ENCODE peak calls at places on chromosomes 12 and 14, in eight cellular contexts. K is mesothelial cell of epicardium, O is heart left ventricle, B is K562, E is nephron progenitor cell, D is activated B cell treated with CpG ODN at 0.5 μM for 24 hours, S is left ventricle myocardium inferior, T is fibroblast of lung. X is an unnamed sample.

GRCh38 chr14:91595736-91596135 is 85.6 kb upstream of the PPP4R3A start:
- DNase-seq in T (no peak), D (no peak), E (no peak), B (no peak), K (no peak), O (no peak), S (no peak), X (no peak)

GRCh38 chr14:70789361-70789760 is 20.0 kb downstream of the MAP3K9 start:
- DNase-seq in T (peak), S (no peak), K (no peak), B (no peak), E (no peak), O (no peak), D (no peak), X (peak)

GRCh38 chr14:68526420-68527105 is 266.3 kb downstream of the ZFP36L1 start:
- DNase-seq in O (peak), E (no peak), B (no peak), T (peak), D (no peak), K (no peak), S (no peak), X (no peak)

GRCh38 chr12:12561305-12562015 is 1.2 kb downstream of the DUSP16 start:
- DNase-seq in S (peak), O (peak), T (peak), K (peak), B (peak), E (peak), D (peak), X (peak)

GRCh38 chr14:83342590-83342989 is 1808.9 kb upstream of the SEL1L start:
- DNase-seq in B (no peak), K (no peak), O (peak), S (peak), E (no peak), T (no peak), D (no peak), X (peak)

GRCh38 chr14:74582910-74583581 is 29.0 kb downstream of the LTBP2 start:
- DNase-seq in E (no peak), B (no peak), O (peak), D (no peak), S (peak), T (no peak), K (no peak), X (peak)

GRCh38 chr12:52221912-52222457 is 11.1 kb upstream of the KRT7 start:
- DNase-seq in S (peak), B (peak), O (peak), E (peak), K (no peak), T (peak), D (no peak), X (peak)

GRCh38 chr12:47742253-47742825 is 16.3 kb downstream of the RAPGEF3 start:
- DNase-seq in O (no peak), T (no peak), E (peak), K (no peak), S (peak), D (peak), B (peak), X (no peak)

GRCh38 chr12:76480800-76481199 is 78.8 kb downstream of the OSBPL8 start:
- DNase-seq in E (no peak), S (no peak), T (no peak), B (no peak), D (no peak), K (no peak), O (no peak), X (no peak)

GRCh38 chr12:34390171-34390841 is 368.0 kb downstream of the ALG10 start:
- DNase-seq in B (no peak), S (no peak), O (peak), K (no peak), T (no peak), E (no peak), D (no peak), X (no peak)

GRCh38 chr12:42871831-42872230 is 282.3 kb upstream of the PRICKLE1 start:
- DNase-seq in E (no peak), D (no peak), S (no peak), O (no peak), B (no peak), T (peak), K (no peak), X (no peak)

GRCh38 chr14:55749946-55750345 is 169.9 kb downstream of the KTN1 start:
- DNase-seq in K (no peak), O (no peak), D (no peak), T (no peak), E (no peak), S (no peak), B (no peak), X (no peak)

GRCh38 chr14:92866181-92866752 is 56.7 kb upstream of the CHGA start:
- DNase-seq in T (peak), O (no peak), D (no peak), K (no peak), B (no peak), S (no peak), E (no peak), X (no peak)

GRCh38 chr14:75279153-75279738 is 618 bp downstream of the FOS start:
- DNase-seq in B (peak), K (no peak), S (peak), O (peak), D (peak), T (peak), E (peak), X (peak)

GRCh38 chr12:70536650-70537049 is 100.6 kb downstream of the PTPRB start:
- DNase-seq in S (no peak), D (no peak), O (no peak), E (no peak), K (no peak), T (no peak), B (no peak), X (no peak)

GRCh38 chr12:9751204-9752144 is 9.2 kb downstream of the CD69 start:
- DNase-seq in E (no peak), B (peak), D (no peak), S (no peak), O (no peak), T (peak), K (no peak), X (peak)

GRCh38 chr12:39697108-39697507 is 77.5 kb upstream of the ABCD2 start:
- DNase-seq in D (no peak), E (no peak), S (no peak), K (no peak), B (no peak), T (no peak), O (no peak), X (no peak)

DNA sequence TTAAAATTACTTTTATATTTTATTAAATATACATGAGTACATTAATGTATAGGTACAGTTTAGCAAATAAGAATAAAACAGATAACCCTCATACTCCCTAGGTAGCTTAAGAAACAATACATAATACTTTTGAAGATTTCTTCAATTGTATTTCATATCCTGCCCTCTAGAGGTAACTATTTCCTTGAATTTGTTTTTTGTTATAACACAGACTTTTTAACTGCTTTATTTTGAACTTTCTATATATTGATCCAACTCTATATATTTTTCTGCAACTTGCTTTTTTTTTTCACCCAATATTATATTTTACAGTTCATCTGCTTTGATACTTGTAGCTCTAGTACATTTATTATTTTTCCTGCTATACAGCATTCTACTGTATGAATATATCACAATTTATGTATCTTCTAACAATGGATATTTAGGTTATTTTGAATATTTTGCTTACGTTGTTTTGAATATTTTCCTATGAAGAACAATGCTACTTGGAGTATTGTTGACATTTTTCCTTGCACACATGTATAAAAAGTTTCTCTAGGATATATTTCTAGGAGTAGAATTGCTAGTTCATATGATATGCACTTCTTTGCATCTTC is 72.8 kb upstream of the ABCD2 start:
- DNase-seq in O (no peak), D (no peak), B (no peak), K (no peak), T (no peak), E (no peak), S (no peak), X (peak)
- TF ChIP-seq CTCF in O (peak), D (no peak), B (peak), K (peak), T (no peak), E (peak), S (peak), X (peak)

DNA sequence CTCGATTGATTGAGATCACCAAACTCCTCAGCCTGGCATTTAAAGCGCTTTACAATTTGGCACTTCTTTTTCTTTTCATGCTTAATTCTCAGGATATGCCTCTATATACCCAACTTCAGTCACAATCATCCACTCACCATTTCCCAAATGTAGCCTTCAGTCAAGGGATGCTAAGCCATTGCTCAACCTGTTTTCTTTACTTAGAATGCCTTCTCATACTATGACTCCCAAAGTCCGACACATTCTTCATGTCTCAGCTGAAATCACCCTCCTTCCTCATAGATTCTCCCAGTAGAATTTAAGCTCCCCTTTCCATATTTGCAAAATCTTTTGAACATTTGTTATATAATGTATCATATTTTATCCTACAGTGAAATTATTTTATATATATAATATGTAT is 467.0 kb downstream of the LRIG3 start:
- DNase-seq in S (no peak), K (no peak), T (no peak), O (no peak), E (no peak), D (no peak), B (no peak), X (no peak)
- TF ChIP-seq CTCF in S (no peak), K (no peak), T (no peak), O (no peak), E (no peak), D (no peak), B (no peak), X (no peak)

DNA sequence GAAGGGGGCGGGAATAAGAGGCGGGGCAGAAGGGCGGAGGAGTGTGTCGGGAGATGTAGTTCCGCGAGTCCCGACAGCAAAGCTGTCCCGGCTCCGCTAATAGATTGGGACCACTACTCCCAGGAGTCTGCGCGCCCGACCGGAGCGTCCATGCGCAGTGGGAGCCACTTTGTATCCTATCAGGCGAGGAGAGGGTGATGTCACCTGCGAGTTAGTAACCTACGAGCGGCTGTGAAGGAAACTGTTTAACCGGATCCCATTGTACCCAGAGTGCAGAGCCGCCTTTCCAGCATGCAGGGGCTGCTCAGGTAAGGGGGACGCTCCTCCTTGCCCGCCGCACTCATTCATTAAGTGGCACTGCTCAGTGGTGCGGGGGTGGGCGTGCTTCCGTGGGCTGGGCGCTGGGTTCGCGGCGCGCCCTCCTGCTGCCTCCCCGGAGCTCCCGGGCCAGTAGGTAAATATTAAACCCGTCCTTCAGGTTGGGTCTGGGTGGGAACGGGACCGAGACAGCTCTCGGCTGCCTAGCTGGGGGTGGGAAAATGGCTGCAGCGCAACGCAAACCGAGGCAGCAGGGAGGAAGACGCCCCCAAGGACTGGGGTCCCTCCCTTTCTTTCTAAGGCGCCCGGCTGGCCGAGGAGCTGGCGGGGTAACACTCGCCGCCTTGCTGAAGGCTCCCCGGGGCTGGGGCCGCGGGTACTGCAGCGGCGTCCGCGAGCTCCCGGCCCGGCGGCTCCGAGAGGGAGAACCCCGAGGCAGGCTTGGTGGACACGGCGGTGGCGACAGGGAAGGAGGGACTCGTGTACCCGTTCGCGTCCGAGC is at the start of gene DAAM1:
- DNase-seq in E (peak), O (peak), S (peak), K (peak), T (peak), B (peak), D (peak), X (peak)
- TF ChIP-seq CTCF in E (no peak), O (no peak), S (no peak), K (no peak), T (no peak), B (no peak), D (no peak), X (no peak)

GRCh38 chr12:74647241-74647640 is 109.6 kb downstream of the ATXN7L3B start:
- DNase-seq in K (no peak), D (no peak), T (no peak), S (no peak), O (no peak), B (no peak), E (no peak), X (no peak)

GRCh38 chr12:74644681-74645080 is 107.0 kb downstream of the ATXN7L3B start:
- DNase-seq in K (no peak), O (no peak), D (no peak), S (no peak), T (no peak), B (no peak), E (no peak), X (no peak)

GRCh38 chr12:74641694-74642093 is 104.1 kb downstream of the ATXN7L3B start:
- DNase-seq in B (no peak), S (no peak), D (no peak), T (no peak), E (no peak), K (no peak), O (no peak), X (no peak)

GRCh38 chr12:74641262-74641661 is 103.6 kb downstream of the ATXN7L3B start:
- DNase-seq in K (no peak), B (no peak), T (no peak), O (no peak), E (no peak), S (no peak), D (no peak), X (no peak)

DNA sequence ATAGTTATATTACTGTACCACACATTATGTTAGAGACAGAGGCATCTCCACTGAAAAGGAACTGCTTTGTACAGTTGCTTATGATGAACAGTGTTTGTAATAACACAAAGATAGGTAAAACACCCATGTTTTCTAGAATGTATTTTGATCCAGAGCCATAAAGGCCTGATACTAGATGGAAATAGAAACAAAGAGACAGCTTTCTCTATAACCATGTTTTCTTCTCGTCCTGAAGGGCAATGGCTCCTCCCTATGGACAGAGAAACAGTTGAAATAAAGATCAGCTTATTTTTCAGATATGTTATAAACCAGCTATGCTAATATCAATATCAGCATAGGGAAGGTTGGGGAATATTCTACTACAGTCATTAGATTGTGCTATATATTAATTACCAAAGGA is 109.2 kb downstream of the ATXN7L3B start:
- DNase-seq in D (no peak), T (no peak), S (no peak), O (no peak), K (no peak), B (no peak), E (no peak), X (no peak)
- TF ChIP-seq CTCF in D (no peak), T (no peak), S (peak), O (no peak), K (no peak), B (no peak), E (no peak), X (no peak)

GRCh38 chr12:63921157-63921556 is 76.7 kb downstream of the SRGAP1 start:
- DNase-seq in O (no peak), S (no peak), B (no peak), E (no peak), T (no peak), K (no peak), D (no peak), X (no peak)
- TF ChIP-seq CTCF in O (no peak), S (no peak), B (no peak), E (no peak), T (no peak), K (no peak), D (no peak), X (no peak)

GRCh38 chr12:111766608-111767361 is at the start of gene ALDH2:
- DNase-seq in D (peak), S (peak), K (peak), E (peak), O (peak), T (peak), B (peak), X (peak)
- TF ChIP-seq CTCF in D (no peak), S (no peak), K (no peak), E (no peak), O (no peak), T (no peak), B (no peak), X (no peak)